ENCODE peak calls at places on chromosomes 3 and 15, in seven cellular contexts. Z is trophoblast cell, X is mesendoderm, B is mesenchymal stem cell, O is H9, R is neuronal stem cell, Q is H1. P is an unnamed sample.

GRCh38 chr3:48435774-48436476 is 4.0 kb downstream of the CCDC51 start:
- DNase-seq in Z (peak; percentile 90), X (peak; percentile 92), B (peak; percentile 84), O (peak; percentile 92), R (peak; percentile 89), Q (peak; percentile 93), P (peak; percentile 79)

GRCh38 chr3:107498646-107499045 is 24.1 kb upstream of the BBX start:
- DNase-seq in Z (no peak), X (peak; percentile 16), B (no peak), O (no peak), R (no peak), Q (no peak), P (no peak)

GRCh38 chr3:126438746-126439145 is 36.9 kb downstream of the ZXDC start:
- DNase-seq in Z (peak; percentile 82), X (no peak), B (no peak), O (peak; percentile 18), R (no peak), Q (no peak), P (no peak)

GRCh38 chr15:62472616-62473299 is 307.7 kb upstream of the C2CD4B start:
- DNase-seq in Z (peak; percentile 90), X (peak; percentile 68), B (peak; percentile 58), O (no peak), R (no peak), Q (no peak), P (no peak)

GRCh38 chr15:87687176-87687890 is 569.2 kb downstream of the NTRK3 start:
- DNase-seq in Z (no peak), X (no peak), B (no peak), O (no peak), R (no peak), Q (no peak), P (no peak)

GRCh38 chr3:160557571-160557970 is 7.8 kb downstream of the KPNA4 start:
- DNase-seq in Z (no peak), X (no peak), B (no peak), O (no peak), R (no peak), Q (no peak), P (no peak)

GRCh38 chr15:57667171-57667924 is 39.2 kb upstream of the POLR2M start:
- DNase-seq in Z (peak; percentile 78), X (peak; percentile 19), B (peak; percentile 70), O (no peak), R (no peak), Q (no peak), P (peak; percentile 71)

GRCh38 chr3:75978686-75979085 is 193.3 kb upstream of the ZNF717 start:
- DNase-seq in Z (no peak), X (no peak), B (no peak), O (no peak), R (no peak), Q (no peak), P (peak; percentile 50)

GRCh38 chr15:34216527-34217270 is 6.8 kb upstream of the KATNBL1 start:
- DNase-seq in Z (no peak), X (no peak), B (no peak), O (no peak), R (no peak), Q (no peak), P (no peak)

GRCh38 chr3:98801042-98801747 is 38.1 kb downstream of the ST3GAL6 start:
- DNase-seq in Z (peak; percentile 64), X (peak; percentile 38), B (no peak), O (no peak), R (no peak), Q (peak; percentile 56), P (no peak)

GRCh38 chr3:26108846-26109489 is 319.1 kb downstream of the OXSM start:
- DNase-seq in Z (no peak), X (no peak), B (no peak), O (no peak), R (no peak), Q (no peak), P (no peak)
- H3K4ac ChIP-seq in Z (no peak overlapping the region), X (no peak overlapping the region), B (no peak overlapping the region), O (no peak overlapping the region), R (no peak overlapping the region), Q (no peak overlapping the region), P (no peak overlapping the region)

DNA sequence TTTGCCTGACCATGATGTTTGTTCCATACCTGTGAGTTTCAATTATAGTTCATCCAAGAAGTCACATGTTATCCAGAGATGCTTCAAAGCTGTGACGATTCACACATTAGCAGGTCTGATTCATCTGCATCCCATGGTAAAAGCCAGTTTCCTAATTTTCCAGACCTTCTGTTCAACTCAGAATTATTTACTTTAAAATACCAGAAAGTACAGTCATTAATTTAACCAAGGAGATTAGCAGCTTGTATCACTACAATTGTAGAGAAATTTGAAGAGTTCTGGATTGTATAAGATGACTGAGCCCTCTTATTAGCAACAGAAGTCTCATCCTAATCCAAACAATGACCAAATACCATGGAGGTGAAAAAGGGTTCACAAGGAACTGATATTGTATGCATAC is 76.1 kb upstream of the THBS1 start:
- DNase-seq in Z (no peak), X (peak; percentile 13), B (peak; percentile 89), O (no peak), R (no peak), Q (no peak), P (peak; percentile 91)
- H3K4ac ChIP-seq in Z (no peak overlapping the region), X (no peak overlapping the region), B (no peak overlapping the region), O (no peak overlapping the region), R (no peak overlapping the region), Q (no peak overlapping the region), P (peak overlapping the region; percentile 82)

GRCh38 chr15:40014390-40014789 is 24.6 kb downstream of the SRP14 start:
- DNase-seq in Z (no peak), X (peak; percentile 5), B (no peak), O (no peak), R (no peak), Q (no peak), P (no peak)
- H3K4ac ChIP-seq in Z (no peak overlapping the region), X (no peak overlapping the region), B (no peak overlapping the region), O (no peak overlapping the region), R (no peak overlapping the region), Q (no peak overlapping the region), P (no peak overlapping the region)

GRCh38 chr3:12911881-12912415 is 70.6 kb upstream of the RPL32 start:
- DNase-seq in Z (no peak), X (no peak), B (no peak), O (no peak), R (no peak), Q (no peak), P (no peak)

GRCh38 chr3:12914075-12914474 is 72.7 kb upstream of the RPL32 start:
- DNase-seq in Z (no peak), X (no peak), B (no peak), O (no peak), R (no peak), Q (no peak), P (no peak)

GRCh38 chr3:12918231-12918630 is 76.9 kb upstream of the RPL32 start:
- DNase-seq in Z (no peak), X (no peak), B (no peak), O (no peak), R (no peak), Q (no peak), P (no peak)

GRCh38 chr3:12919205-12919604 is 77.8 kb upstream of the RPL32 start:
- DNase-seq in Z (no peak), X (no peak), B (no peak), O (no peak), R (no peak), Q (no peak), P (no peak)

GRCh38 chr3:12916159-12916558 is 74.8 kb upstream of the RPL32 start:
- DNase-seq in Z (no peak), X (no peak), B (no peak), O (no peak), R (no peak), Q (no peak), P (no peak)
- H3K4ac ChIP-seq in Z (no peak overlapping the region), X (no peak overlapping the region), B (no peak overlapping the region), O (no peak overlapping the region), R (no peak overlapping the region), Q (no peak overlapping the region), P (no peak overlapping the region)

GRCh38 chr3:37054370-37054769 is 61.1 kb downstream of the MLH1 start:
- DNase-seq in Z (no peak), X (no peak), B (peak; percentile 86), O (no peak), R (no peak), Q (no peak), P (peak; percentile 46)

GRCh38 chr3:37053337-37053736 is 60.0 kb downstream of the MLH1 start:
- DNase-seq in Z (no peak), X (no peak), B (no peak), O (no peak), R (no peak), Q (no peak), P (no peak)

GRCh38 chr3:37052860-37053259 is 59.5 kb downstream of the MLH1 start:
- DNase-seq in Z (no peak), X (no peak), B (no peak), O (no peak), R (no peak), Q (no peak), P (no peak)

GRCh38 chr3:37056826-37057225 is 63.5 kb downstream of the MLH1 start:
- DNase-seq in Z (no peak), X (no peak), B (no peak), O (no peak), R (no peak), Q (no peak), P (peak; percentile 12)

GRCh38 chr3:37053753-37054152 is 60.4 kb downstream of the MLH1 start:
- DNase-seq in Z (no peak), X (no peak), B (no peak), O (no peak), R (no peak), Q (no peak), P (no peak)
- H3K4ac ChIP-seq in Z (no peak overlapping the region), X (no peak overlapping the region), B (peak overlapping the region; percentile 61), O (no peak overlapping the region), R (no peak overlapping the region), Q (no peak overlapping the region), P (no peak overlapping the region)